ENCODE peak calls at places on chromosomes 16 and 17, in six cellular contexts. One of them, this sample, is unnamed.

GRCh38 chr17:77382966-77383612 is 242.3 kb downstream of the SEC14L1 start:
- DNase-seq in OCI-M1: no peak
- DNase-seq in heart right ventricle: peak
- DNase-seq in activated CD8-positive, alpha-beta T cell treated with anti-CD3 and anti-CD28 coated beads, Interleukin-2, amount 10 ng/mL, durations not matched to agents 7 days and 5 days: no peak
- DNase-seq in mesothelial cell of epicardium: no peak
- DNase-seq in cardiac muscle cell: peak
- DNase-seq in this sample: no peak

GRCh38 chr17:752620-753219 is 656 bp upstream of the GEMIN4 start:
- DNase-seq in OCI-M1: no peak
- DNase-seq in heart right ventricle: peak
- DNase-seq in activated CD8-positive, alpha-beta T cell treated with anti-CD3 and anti-CD28 coated beads, Interleukin-2, amount 10 ng/mL, durations not matched to agents 7 days and 5 days: peak
- DNase-seq in mesothelial cell of epicardium: no peak
- DNase-seq in cardiac muscle cell: peak
- DNase-seq in this sample: no peak

GRCh38 chr17:4539576-4540223 is 15.5 kb downstream of the MYBBP1A start:
- DNase-seq in OCI-M1: no peak
- DNase-seq in heart right ventricle: no peak
- DNase-seq in activated CD8-positive, alpha-beta T cell treated with anti-CD3 and anti-CD28 coated beads, Interleukin-2, amount 10 ng/mL, durations not matched to agents 7 days and 5 days: no peak
- DNase-seq in mesothelial cell of epicardium: no peak
- DNase-seq in cardiac muscle cell: no peak
- DNase-seq in this sample: no peak

GRCh38 chr17:74818306-74818705 is 41.4 kb downstream of the GRIN2C start:
- DNase-seq in OCI-M1: no peak
- DNase-seq in heart right ventricle: no peak
- DNase-seq in activated CD8-positive, alpha-beta T cell treated with anti-CD3 and anti-CD28 coated beads, Interleukin-2, amount 10 ng/mL, durations not matched to agents 7 days and 5 days: no peak
- DNase-seq in mesothelial cell of epicardium: no peak
- DNase-seq in cardiac muscle cell: no peak
- DNase-seq in this sample: no peak

GRCh38 chr17:43010667-43011308 is 4.2 kb downstream of the IFI35 start:
- DNase-seq in OCI-M1: peak
- DNase-seq in heart right ventricle: no peak
- DNase-seq in activated CD8-positive, alpha-beta T cell treated with anti-CD3 and anti-CD28 coated beads, Interleukin-2, amount 10 ng/mL, durations not matched to agents 7 days and 5 days: no peak
- DNase-seq in mesothelial cell of epicardium: no peak
- DNase-seq in cardiac muscle cell: no peak
- DNase-seq in this sample: no peak

GRCh38 chr16:22420606-22421135 is 46.3 kb upstream of the CDR2 start:
- DNase-seq in OCI-M1: no peak
- DNase-seq in heart right ventricle: no peak
- DNase-seq in activated CD8-positive, alpha-beta T cell treated with anti-CD3 and anti-CD28 coated beads, Interleukin-2, amount 10 ng/mL, durations not matched to agents 7 days and 5 days: no peak
- DNase-seq in mesothelial cell of epicardium: no peak
- DNase-seq in cardiac muscle cell: no peak
- DNase-seq in this sample: no peak

GRCh38 chr16:50635505-50636392 is 45.4 kb downstream of the SNX20 start:
- DNase-seq in OCI-M1: peak
- DNase-seq in heart right ventricle: no peak
- DNase-seq in activated CD8-positive, alpha-beta T cell treated with anti-CD3 and anti-CD28 coated beads, Interleukin-2, amount 10 ng/mL, durations not matched to agents 7 days and 5 days: peak
- DNase-seq in mesothelial cell of epicardium: no peak
- DNase-seq in cardiac muscle cell: no peak
- DNase-seq in this sample: no peak

GRCh38 chr17:8117367-8117979 is 841 bp downstream of the ALOXE3 start:
- DNase-seq in OCI-M1: no peak
- DNase-seq in heart right ventricle: no peak
- DNase-seq in activated CD8-positive, alpha-beta T cell treated with anti-CD3 and anti-CD28 coated beads, Interleukin-2, amount 10 ng/mL, durations not matched to agents 7 days and 5 days: no peak
- DNase-seq in mesothelial cell of epicardium: no peak
- DNase-seq in cardiac muscle cell: no peak
- DNase-seq in this sample: no peak

GRCh38 chr17:39701012-39701783 is 1.3 kb downstream of the ERBB2 start:
- DNase-seq in OCI-M1: no peak
- DNase-seq in heart right ventricle: no peak
- DNase-seq in activated CD8-positive, alpha-beta T cell treated with anti-CD3 and anti-CD28 coated beads, Interleukin-2, amount 10 ng/mL, durations not matched to agents 7 days and 5 days: no peak
- DNase-seq in mesothelial cell of epicardium: no peak
- DNase-seq in cardiac muscle cell: no peak
- DNase-seq in this sample: no peak

GRCh38 chr17:67386965-67387551 is 10.0 kb downstream of the PITPNC1 start:
- DNase-seq in OCI-M1: peak
- DNase-seq in heart right ventricle: peak
- DNase-seq in activated CD8-positive, alpha-beta T cell treated with anti-CD3 and anti-CD28 coated beads, Interleukin-2, amount 10 ng/mL, durations not matched to agents 7 days and 5 days: peak
- DNase-seq in mesothelial cell of epicardium: peak
- DNase-seq in cardiac muscle cell: peak
- DNase-seq in this sample: no peak

GRCh38 chr17:7677388-7678067 is 9.8 kb downstream of the TP53 start:
- DNase-seq in OCI-M1: no peak
- DNase-seq in heart right ventricle: no peak
- DNase-seq in activated CD8-positive, alpha-beta T cell treated with anti-CD3 and anti-CD28 coated beads, Interleukin-2, amount 10 ng/mL, durations not matched to agents 7 days and 5 days: no peak
- DNase-seq in mesothelial cell of epicardium: no peak
- DNase-seq in cardiac muscle cell: no peak
- DNase-seq in this sample: no peak

GRCh38 chr16:65023802-65024201 is 98.1 kb downstream of the CDH11 start:
- DNase-seq in OCI-M1: no peak
- DNase-seq in heart right ventricle: no peak
- DNase-seq in activated CD8-positive, alpha-beta T cell treated with anti-CD3 and anti-CD28 coated beads, Interleukin-2, amount 10 ng/mL, durations not matched to agents 7 days and 5 days: no peak
- DNase-seq in mesothelial cell of epicardium: no peak
- DNase-seq in cardiac muscle cell: no peak
- DNase-seq in this sample: no peak

GRCh38 chr17:47628014-47628413 is 21.7 kb upstream of the KPNB1 start:
- DNase-seq in OCI-M1: no peak
- DNase-seq in heart right ventricle: no peak
- DNase-seq in activated CD8-positive, alpha-beta T cell treated with anti-CD3 and anti-CD28 coated beads, Interleukin-2, amount 10 ng/mL, durations not matched to agents 7 days and 5 days: no peak
- DNase-seq in mesothelial cell of epicardium: no peak
- DNase-seq in cardiac muscle cell: no peak
- DNase-seq in this sample: no peak

GRCh38 chr16:83136419-83136818 is 509.6 kb downstream of the CDH13 start:
- DNase-seq in OCI-M1: no peak
- DNase-seq in heart right ventricle: no peak
- DNase-seq in activated CD8-positive, alpha-beta T cell treated with anti-CD3 and anti-CD28 coated beads, Interleukin-2, amount 10 ng/mL, durations not matched to agents 7 days and 5 days: no peak
- DNase-seq in mesothelial cell of epicardium: no peak
- DNase-seq in cardiac muscle cell: no peak
- DNase-seq in this sample: no peak

GRCh38 chr16:80463303-80463702 is 77.5 kb upstream of the DYNLRB2 start:
- DNase-seq in OCI-M1: no peak
- DNase-seq in heart right ventricle: no peak
- DNase-seq in activated CD8-positive, alpha-beta T cell treated with anti-CD3 and anti-CD28 coated beads, Interleukin-2, amount 10 ng/mL, durations not matched to agents 7 days and 5 days: no peak
- DNase-seq in mesothelial cell of epicardium: no peak
- DNase-seq in cardiac muscle cell: no peak
- DNase-seq in this sample: no peak

GRCh38 chr16:4606354-4606753 is 8.3 kb downstream of the UBALD1 start:
- DNase-seq in OCI-M1: no peak
- DNase-seq in heart right ventricle: no peak
- DNase-seq in activated CD8-positive, alpha-beta T cell treated with anti-CD3 and anti-CD28 coated beads, Interleukin-2, amount 10 ng/mL, durations not matched to agents 7 days and 5 days: no peak
- DNase-seq in mesothelial cell of epicardium: no peak
- DNase-seq in cardiac muscle cell: no peak
- DNase-seq in this sample: no peak

GRCh38 chr17:47707056-47707791 is 13.3 kb downstream of the TBKBP1 start:
- DNase-seq in OCI-M1: no peak
- DNase-seq in heart right ventricle: no peak
- DNase-seq in activated CD8-positive, alpha-beta T cell treated with anti-CD3 and anti-CD28 coated beads, Interleukin-2, amount 10 ng/mL, durations not matched to agents 7 days and 5 days: no peak
- DNase-seq in mesothelial cell of epicardium: no peak
- DNase-seq in cardiac muscle cell: no peak
- DNase-seq in this sample: no peak

GRCh38 chr17:60993497-60993896 is 315.8 kb downstream of the BCAS3 start:
- DNase-seq in OCI-M1: no peak
- DNase-seq in heart right ventricle: no peak
- DNase-seq in activated CD8-positive, alpha-beta T cell treated with anti-CD3 and anti-CD28 coated beads, Interleukin-2, amount 10 ng/mL, durations not matched to agents 7 days and 5 days: no peak
- DNase-seq in mesothelial cell of epicardium: no peak
- DNase-seq in cardiac muscle cell: no peak
- DNase-seq in this sample: no peak

GRCh38 chr17:46194393-46195216 is 1.4 kb upstream of the KANSL1 start:
- DNase-seq in OCI-M1: peak
- DNase-seq in heart right ventricle: no peak
- DNase-seq in activated CD8-positive, alpha-beta T cell treated with anti-CD3 and anti-CD28 coated beads, Interleukin-2, amount 10 ng/mL, durations not matched to agents 7 days and 5 days: peak
- DNase-seq in mesothelial cell of epicardium: no peak
- DNase-seq in cardiac muscle cell: peak
- DNase-seq in this sample: peak

GRCh38 chr16:89476379-89476778 is 14.0 kb downstream of the ANKRD11 start:
- DNase-seq in OCI-M1: no peak
- DNase-seq in heart right ventricle: no peak
- DNase-seq in activated CD8-positive, alpha-beta T cell treated with anti-CD3 and anti-CD28 coated beads, Interleukin-2, amount 10 ng/mL, durations not matched to agents 7 days and 5 days: no peak
- DNase-seq in mesothelial cell of epicardium: no peak
- DNase-seq in cardiac muscle cell: no peak
- DNase-seq in this sample: no peak